ENCODE peak calls at places on chromosome 16, in four cellular contexts. G is GM12878, J is transverse colon, T is stomach. O is an unnamed sample.
A peak's percentile ranks its signal among the peaks of the same experiment; 100 is the strongest.

GRCh38 chr16:88965411-88965810 is 11.6 kb downstream of the CBFA2T3 start:
- DNase-seq in G (no peak), J (no peak), T (no peak), O (no peak)

GRCh38 chr16:84281077-84281476 is 13.6 kb upstream of the WFDC1 start:
- DNase-seq in G (no peak), J (no peak), T (no peak), O (no peak)

GRCh38 chr16:57504001-57504400 is 17.7 kb upstream of the DOK4 start:
- DNase-seq in G (no peak), J (no peak), T (no peak), O (no peak)

GRCh38 chr16:10556240-10556639 is 24.2 kb downstream of the EMP2 start:
- DNase-seq in G (no peak), J (no peak), T (no peak), O (no peak)

GRCh38 chr16:83458612-83459011 is 349.2 kb upstream of the HSBP1 start:
- DNase-seq in G (peak; percentile 16), J (no peak), T (no peak), O (no peak)

GRCh38 chr16:57643166-57643813 is 14.9 kb downstream of the ADGRG1 start:
- DNase-seq in G (no peak), J (no peak), T (no peak), O (no peak)

GRCh38 chr16:30551781-30552180 is 6.4 kb downstream of the ZNF764 start:
- DNase-seq in G (no peak), J (no peak), T (no peak), O (no peak)

GRCh38 chr16:74716355-74716754 is 15.7 kb upstream of the MLKL start:
- DNase-seq in G (no peak), J (no peak), T (no peak), O (no peak)

GRCh38 chr16:11390573-11391495 is 45.6 kb downstream of the RMI2 start:
- DNase-seq in G (no peak), J (no peak), T (no peak), O (no peak)

GRCh38 chr16:54177052-54177856 is 109.3 kb downstream of the IRX3 start:
- DNase-seq in G (no peak), J (no peak), T (no peak), O (no peak)

GRCh38 chr16:75305364-75306101 is 54.1 kb upstream of the BCAR1 start:
- DNase-seq in G (peak; percentile 71), J (peak; percentile 90), T (peak; percentile 78), O (no peak)

GRCh38 chr16:86150646-86151371 is 251.8 kb downstream of the IRF8 start:
- DNase-seq in G (no peak), J (no peak), T (no peak), O (no peak)

GRCh38 chr16:13036600-13036999 is 135.2 kb downstream of the SHISA9 start:
- DNase-seq in G (no peak), J (no peak), T (peak; percentile 27), O (peak; percentile 36)

GRCh38 chr16:68898026-68898425 is 54.7 kb downstream of the TANGO6 start:
- DNase-seq in G (no peak), J (no peak), T (no peak), O (no peak)

GRCh38 chr16:58510097-58510775 is 5.1 kb upstream of the SETD6 start:
- DNase-seq in G (no peak), J (no peak), T (peak; percentile 20), O (no peak)

GRCh38 chr16:59324462-59324861 is 590.3 kb upstream of the GOT2 start:
- DNase-seq in G (no peak), J (no peak), T (no peak), O (no peak)

GRCh38 chr16:89619880-89620279 is 6.4 kb downstream of the DPEP1 start:
- DNase-seq in G (no peak), J (no peak), T (no peak), O (no peak)

GRCh38 chr16:11084484-11085024 is 140.2 kb downstream of the CLEC16A start:
- DNase-seq in G (no peak), J (no peak), T (no peak), O (no peak)

GRCh38 chr16:83779881-83780280 is 27.9 kb upstream of the HSBP1 start:
- DNase-seq in G (no peak), J (no peak), T (no peak), O (no peak)

GRCh38 chr16:1351582-1352362 is at the start of the genes GNPTG and TSR3:
- DNase-seq in G (peak; percentile 64), J (peak; percentile 88), T (peak; percentile 88), O (peak; percentile 70)

GRCh38 chr16:81731636-81732035 is 47.5 kb upstream of the PLCG2 start:
- DNase-seq in G (no peak), J (no peak), T (no peak), O (no peak)

GRCh38 chr16:8859913-8860881 is 8.6 kb downstream of the CARHSP1 start:
- DNase-seq in G (no peak), J (peak; percentile 43), T (peak; percentile 76), O (peak; percentile 68)

GRCh38 chr16:48932216-48932855 is 322.4 kb upstream of the N4BP1 start:
- DNase-seq in G (no peak), J (no peak), T (no peak), O (no peak)

GRCh38 chr16:35188288-35189155 is 1729.1 kb downstream of the TP53TG3F start:
- DNase-seq in G (no peak), J (no peak), T (no peak), O (no peak)

GRCh38 chr16:59688006-59688405 is 953.9 kb upstream of the GOT2 start:
- DNase-seq in G (no peak), J (no peak), T (no peak), O (no peak)

GRCh38 chr16:57614546-57615343 is 13.7 kb upstream of the ADGRG1 start:
- DNase-seq in G (no peak), J (no peak), T (peak; percentile 25), O (no peak)

GRCh38 chr16:11639925-11640899 is 28.0 kb upstream of the SNN start:
- DNase-seq in G (no peak), J (peak; percentile 62), T (peak; percentile 73), O (peak; percentile 92)

GRCh38 chr16:64534180-64534780 is 587.6 kb downstream of the CDH11 start:
- DNase-seq in G (no peak), J (no peak), T (no peak), O (no peak)

GRCh38 chr16:64253114-64253513 is 868.7 kb downstream of the CDH11 start:
- DNase-seq in G (no peak), J (no peak), T (no peak), O (no peak)

GRCh38 chr16:47657977-47658376 is 196.8 kb downstream of the PHKB start:
- DNase-seq in G (no peak), J (no peak), T (no peak), O (no peak)

GRCh38 chr16:47660540-47660939 is 199.4 kb downstream of the PHKB start:
- DNase-seq in G (no peak), J (no peak), T (no peak), O (no peak)

GRCh38 chr16:47657032-47657431 is 195.9 kb downstream of the PHKB start:
- DNase-seq in G (no peak), J (no peak), T (no peak), O (no peak)
- H3K27ac ChIP-seq in G (no peak overlapping the region), J (no peak overlapping the region), T (no peak overlapping the region), O (no peak overlapping the region)

GRCh38 chr16:4924593-4925378 is 12.2 kb downstream of the PPL start:
- DNase-seq in G (no peak), J (peak; percentile 25), T (peak; percentile 74), O (no peak)
- TF ChIP-seq EP300 in G (no peak), J (no peak), T (no peak), O (no peak)

DNA sequence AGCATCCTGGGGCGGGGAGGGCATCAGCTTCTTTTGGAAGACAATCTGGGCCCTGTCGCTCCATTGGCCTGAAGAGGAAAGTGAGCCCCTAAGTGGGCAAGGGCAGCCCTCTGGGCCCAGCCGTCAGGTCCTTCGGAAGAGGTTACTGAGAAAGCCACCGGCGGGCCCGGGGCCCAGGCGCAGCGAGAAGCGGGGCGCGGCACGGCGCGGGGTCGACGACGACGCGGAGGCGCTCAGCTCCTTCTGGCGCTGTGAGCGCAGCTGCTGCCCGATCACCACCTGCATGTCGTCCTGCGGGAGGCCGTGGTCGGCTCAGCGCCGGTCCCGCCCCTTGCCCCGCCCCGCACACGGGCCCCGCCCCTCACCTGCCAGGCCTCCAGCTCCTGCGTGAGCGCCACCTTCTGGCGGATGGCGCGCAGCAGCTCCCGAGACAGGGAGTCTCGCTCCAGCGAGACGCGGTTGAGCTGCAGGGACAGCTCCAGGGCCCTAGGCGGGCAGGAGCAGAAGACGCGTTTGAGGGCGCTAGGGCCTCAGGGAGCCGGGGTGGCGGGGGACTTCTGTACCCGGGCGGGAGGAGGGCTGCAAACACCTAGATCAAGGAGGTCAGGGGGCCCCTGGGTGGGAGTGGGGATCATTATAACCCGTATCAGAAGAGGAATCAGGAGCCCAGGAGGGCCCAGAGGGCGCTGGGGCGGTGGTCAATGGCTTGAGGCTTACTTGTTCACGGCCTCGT is 4.3 kb downstream of the THOC6 start:
- DNase-seq in G (peak; percentile 23), J (peak; percentile 93), T (peak; percentile 94), O (peak; percentile 40)
- H3K27ac ChIP-seq in G (no peak overlapping the region), J (peak overlapping the region; percentile 41), T (no peak overlapping the region), O (no peak overlapping the region)

GRCh38 chr16:87784812-87785211 is 19.0 kb upstream of the KLHDC4 start:
- DNase-seq in G (no peak), J (no peak), T (no peak), O (no peak)

GRCh38 chr16:87780385-87780989 is 14.7 kb upstream of the KLHDC4 start:
- DNase-seq in G (peak; percentile 87), J (peak; percentile 49), T (peak; percentile 34), O (peak; percentile 14)

GRCh38 chr16:87778476-87778829 is 12.7 kb upstream of the KLHDC4 start:
- DNase-seq in G (no peak), J (no peak), T (no peak), O (no peak)

GRCh38 chr16:87778830-87779579 is 13.2 kb upstream of the KLHDC4 start:
- DNase-seq in G (peak; percentile 80), J (peak; percentile 93), T (peak; percentile 94), O (peak; percentile 93)
- TF ChIP-seq EP300 in G (peak; percentile 53), J (peak; percentile 9), T (peak; percentile 65), O (peak; percentile 79)

DNA sequence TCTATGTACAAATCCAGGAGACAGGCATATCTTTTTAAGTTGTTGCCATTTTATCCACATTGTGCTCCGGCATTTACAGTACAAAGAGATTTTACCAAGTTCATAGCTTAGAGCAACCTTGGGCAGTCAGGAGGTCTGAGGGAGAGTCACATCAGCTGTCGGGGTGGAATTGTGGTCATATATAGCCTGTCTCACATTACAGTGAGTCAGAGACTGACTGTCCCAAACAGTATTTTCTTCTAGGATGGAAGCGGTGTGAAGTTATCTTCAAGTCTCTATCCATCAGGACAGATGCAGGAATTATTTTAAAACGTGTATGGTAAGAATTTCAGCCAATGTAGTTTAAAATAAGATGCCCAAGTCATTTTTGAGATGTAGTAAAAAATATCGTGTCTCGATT is 53.0 kb downstream of the GPRC5B start:
- DNase-seq in G (no peak), J (no peak), T (no peak), O (no peak)
- H3K27ac ChIP-seq in G (no peak overlapping the region), J (no peak overlapping the region), T (no peak overlapping the region), O (no peak overlapping the region)

O was measured in tibial nerve.